ENCODE peak calls at places on chromosomes 2 and 18, in six cellular contexts. B, F, N, C, J and S are unnamed samples.

GRCh38 chr2:241320394-241320793 is 4.7 kb downstream of the SEPTIN2 start:
- DNase-seq in F (no peak), C (no peak), J (no peak), B (no peak), N (no peak), S (no peak)

GRCh38 chr2:127631184-127631996 is 14.6 kb upstream of the GPR17 start:
- DNase-seq in J (no peak), C (no peak), F (no peak), B (no peak), N (no peak), S (no peak)

GRCh38 chr2:236954641-236955040 is 131.0 kb upstream of the COPS8 start:
- DNase-seq in B (no peak), C (no peak), N (no peak), J (no peak), F (no peak), S (no peak)

GRCh38 chr2:58620896-58621295 is 379.8 kb upstream of the FANCL start:
- DNase-seq in C (no peak), N (no peak), B (no peak), J (no peak), F (no peak), S (no peak)

GRCh38 chr18:67582488-67582887 is 66.0 kb upstream of the DSEL start:
- DNase-seq in J (no peak), C (no peak), F (no peak), N (no peak), B (no peak), S (no peak)

GRCh38 chr2:67733517-67733916 is 329.3 kb downstream of the C1D start:
- DNase-seq in C (no peak), J (peak; percentile 12), B (no peak), N (no peak), F (no peak), S (no peak)

GRCh38 chr18:25830787-25831186 is 259.6 kb downstream of the SS18 start:
- DNase-seq in C (no peak), B (no peak), N (no peak), F (peak; percentile 47), J (no peak), S (no peak)

GRCh38 chr18:11689031-11689971 is at the start of gene GNAL:
- DNase-seq in F (peak; percentile 77), J (peak; percentile 46), C (peak; percentile 49), B (peak; percentile 77), N (peak; percentile 77), S (peak; percentile 12)

GRCh38 chr2:74152954-74153353 is 5.2 kb upstream of the BOLA3 start:
- DNase-seq in J (no peak), C (no peak), F (no peak), N (no peak), B (no peak), S (no peak)

GRCh38 chr2:48345176-48345575 is 184.8 kb upstream of the STON1 start:
- DNase-seq in J (no peak), C (no peak), F (no peak), N (no peak), B (no peak), S (no peak)

GRCh38 chr2:163682695-163683094 is 53.1 kb downstream of the FIGN start:
- DNase-seq in C (no peak), J (no peak), N (no peak), B (no peak), F (no peak), S (no peak)

GRCh38 chr2:70089946-70090523 is 2.8 kb downstream of the PCBP1 start:
- DNase-seq in F (no peak), J (peak; percentile 76), N (no peak), C (no peak), B (no peak), S (no peak)

GRCh38 chr2:231191896-231192872 is 6.2 kb upstream of the ARMC9 start:
- DNase-seq in N (peak; percentile 59), J (no peak), B (no peak), C (no peak), F (peak; percentile 76), S (no peak)

GRCh38 chr18:48835745-48836191 is 115.0 kb downstream of the SMAD7 start:
- DNase-seq in J (no peak), N (no peak), C (no peak), F (no peak), B (no peak), S (no peak)

GRCh38 chr18:58730618-58731017 is 59.4 kb downstream of the MALT1 start:
- DNase-seq in F (no peak), C (no peak), N (no peak), J (no peak), B (no peak), S (no peak)

GRCh38 chr2:190136825-190137224 is 74.3 kb upstream of the MSTN start:
- DNase-seq in J (no peak), N (no peak), B (no peak), F (no peak), C (no peak), S (no peak)

GRCh38 chr2:47904903-47905453 is 1.3 kb downstream of the FBXO11 start:
- DNase-seq in C (peak; percentile 38), B (no peak), J (peak; percentile 39), F (peak; percentile 16), N (no peak), S (no peak)

GRCh38 chr2:159044804-159045286 is 76.4 kb downstream of the TANC1 start:
- DNase-seq in B (no peak), C (no peak), N (no peak), J (no peak), F (no peak), S (no peak)

GRCh38 chr2:239294571-239295054 is 106.2 kb downstream of the HDAC4 start:
- DNase-seq in C (no peak), N (no peak), J (no peak), B (no peak), F (no peak), S (no peak)

GRCh38 chr2:20617081-20617575 is 33.8 kb downstream of the HS1BP3 start:
- DNase-seq in C (no peak), N (no peak), F (peak; percentile 48), B (no peak), J (no peak), S (no peak)

GRCh38 chr2:238864207-238865014 is 16.5 kb downstream of the TWIST2 start:
- DNase-seq in N (peak; percentile 34), F (peak; percentile 91), B (peak; percentile 54), C (no peak), J (no peak), S (no peak)

GRCh38 chr2:34096552-34097171 is 497.6 kb upstream of the FAM98A start:
- DNase-seq in C (peak; percentile 8), N (peak; percentile 35), J (peak; percentile 12), F (peak; percentile 45), B (no peak), S (peak; percentile 33)

GRCh38 chr2:75564026-75564688 is 3.4 kb upstream of the EVA1A start:
- DNase-seq in B (no peak), F (no peak), C (no peak), N (no peak), J (no peak), S (no peak)

GRCh38 chr2:85751627-85752026 is 2.2 kb upstream of the ATOH8 start:
- DNase-seq in N (no peak), B (no peak), F (no peak), C (no peak), J (no peak), S (no peak)

GRCh38 chr2:176473177-176473576 is 203.9 kb downstream of the MTX2 start:
- DNase-seq in N (no peak), F (no peak), B (peak; percentile 53), J (peak; percentile 89), C (no peak), S (peak; percentile 51)

GRCh38 chr2:167761465-167762136 is 485.8 kb downstream of the STK39 start:
- DNase-seq in C (no peak), F (no peak), B (no peak), J (no peak), N (no peak), S (no peak)

GRCh38 chr18:13526519-13526918 is 199.8 kb downstream of the FAM210A start:
- DNase-seq in B (no peak), F (no peak), C (no peak), N (no peak), J (no peak), S (no peak)

GRCh38 chr2:74037379-74037860 is 52.7 kb downstream of the TET3 start:
- DNase-seq in N (no peak), B (no peak), C (no peak), F (no peak), J (no peak), S (no peak)

GRCh38 chr2:201808070-201808469 is 1.7 kb downstream of the CDK15 start:
- DNase-seq in N (no peak), C (no peak), F (no peak), J (no peak), B (no peak), S (no peak)

GRCh38 chr2:144430722-144431163 is 89.2 kb downstream of the ZEB2 start:
- DNase-seq in J (no peak), F (peak; percentile 33), B (peak; percentile 8), C (no peak), N (peak; percentile 49), S (peak; percentile 13)

GRCh38 chr2:72911256-72911655 is 6.1 kb upstream of the EMX1 start:
- DNase-seq in B (no peak), J (no peak), C (no peak), F (no peak), N (no peak), S (no peak)

GRCh38 chr2:73897934-73898333 is 5.1 kb downstream of the ACTG2 start:
- DNase-seq in C (no peak), F (no peak), N (no peak), J (peak; percentile 29), B (no peak), S (no peak)